ENCODE peak calls at places on chromosomes 13 and 19, in six cellular contexts. L, O, I, P, E and C are unnamed samples.

GRCh38 chr13:80363890-80364503 is 23.1 kb upstream of the SPRY2 start:
- DNase-seq in L (no peak), O (no peak), I (no peak), P (no peak), E (no peak), C (no peak)

GRCh38 chr19:14089662-14090508 is 666 bp downstream of the SAMD1 start:
- DNase-seq in L (peak; percentile 29), O (no peak), I (no peak), P (peak; percentile 71), E (peak; percentile 92), C (peak; percentile 88)

GRCh38 chr19:11437955-11438354 is 2.5 kb downstream of the PRKCSH start:
- DNase-seq in L (no peak), O (no peak), I (no peak), P (no peak), E (peak; percentile 85), C (no peak)

GRCh38 chr19:47523473-47523872 is 8.6 kb upstream of the NAPA start:
- DNase-seq in L (no peak), O (no peak), I (no peak), P (no peak), E (no peak), C (no peak)

GRCh38 chr13:40130871-40131636 is 475.6 kb downstream of the COG6 start:
- DNase-seq in L (no peak), O (peak; percentile 75), I (no peak), P (peak; percentile 56), E (no peak), C (no peak)

GRCh38 chr13:95915102-95915501 is 138.1 kb downstream of the UGGT2 start:
- DNase-seq in L (no peak), O (no peak), I (no peak), P (no peak), E (no peak), C (no peak)

GRCh38 chr13:112957295-112957677 is 11.7 kb upstream of the MCF2L start:
- DNase-seq in L (no peak), O (no peak), I (no peak), P (no peak), E (peak; percentile 31), C (no peak)

GRCh38 chr13:113220877-113221276 is 11.5 kb downstream of the CUL4A start:
- DNase-seq in L (no peak), O (no peak), I (no peak), P (peak; percentile 8), E (peak; percentile 12), C (peak; percentile 37)

GRCh38 chr13:80012281-80012680 is 328.6 kb downstream of the SPRY2 start:
- DNase-seq in L (no peak), O (no peak), I (no peak), P (no peak), E (no peak), C (no peak)

GRCh38 chr19:42553292-42554045 is 25.2 kb upstream of the CEACAM1 start:
- DNase-seq in L (no peak), O (no peak), I (no peak), P (peak; percentile 74), E (peak; percentile 75), C (peak; percentile 51)

GRCh38 chr13:37289212-37289935 is 183.9 kb upstream of the CSNK1A1L start:
- DNase-seq in L (no peak), O (no peak), I (no peak), P (no peak), E (no peak), C (no peak)

GRCh38 chr19:58305932-58306323 is 751 bp downstream of the ERVK3-1 start:
- DNase-seq in L (no peak), O (no peak), I (no peak), P (no peak), E (no peak), C (no peak)

GRCh38 chr19:36215276-36216171 is 618 bp downstream of the ZNF146 start:
- DNase-seq in L (no peak), O (no peak), I (no peak), P (peak; percentile 51), E (no peak), C (no peak)

GRCh38 chr19:47002106-47002766 is 17.4 kb upstream of the NPAS1 start:
- DNase-seq in L (no peak), O (no peak), I (no peak), P (no peak), E (no peak), C (no peak)

GRCh38 chr19:41958367-41959055 is 610 bp downstream of the RABAC1 start:
- DNase-seq in L (peak; percentile 75), O (peak; percentile 84), I (peak; percentile 59), P (peak; percentile 58), E (peak; percentile 97), C (peak; percentile 94)

GRCh38 chr19:19452241-19453128 is 47.0 kb downstream of the GATAD2A start:
- DNase-seq in L (no peak), O (no peak), I (no peak), P (no peak), E (no peak), C (no peak)

GRCh38 chr19:6187374-6187773 is 51.9 kb downstream of the ACSBG2 start:
- DNase-seq in L (no peak), O (no peak), I (no peak), P (no peak), E (no peak), C (no peak)

GRCh38 chr19:17703823-17704463 is 15.3 kb upstream of the MAP1S start:
- DNase-seq in L (peak; percentile 45), O (no peak), I (no peak), P (peak; percentile 23), E (peak; percentile 89), C (peak; percentile 89)

GRCh38 chr19:19106061-19106551 is 32.2 kb downstream of the TMEM161A start:
- DNase-seq in L (no peak), O (peak; percentile 36), I (no peak), P (no peak), E (no peak), C (no peak)

GRCh38 chr19:18507021-18507726 is 14.7 kb downstream of the ELL start:
- DNase-seq in L (peak; percentile 44), O (no peak), I (no peak), P (no peak), E (peak; percentile 72), C (no peak)

GRCh38 chr19:51227324-51227723 is 2.4 kb downstream of the CD33 start:
- DNase-seq in L (no peak), O (no peak), I (no peak), P (no peak), E (no peak), C (no peak)

GRCh38 chr19:4328243-4328990 is 10.2 kb downstream of the STAP2 start:
- DNase-seq in L (peak; percentile 91), O (peak; percentile 97), I (no peak), P (peak; percentile 51), E (peak; percentile 98), C (peak; percentile 96)

GRCh38 chr13:102845289-102845629 is 573 bp upstream of the ERCC5 start:
- DNase-seq in L (no peak), O (no peak), I (no peak), P (no peak), E (no peak), C (no peak)

GRCh38 chr19:803686-804418 is 6.6 kb downstream of the PTBP1 start:
- DNase-seq in L (no peak), O (no peak), I (no peak), P (no peak), E (no peak), C (no peak)

GRCh38 chr19:801861-802496 is 4.7 kb downstream of the PTBP1 start:
- DNase-seq in L (no peak), O (no peak), I (no peak), P (peak; percentile 69), E (no peak), C (peak; percentile 72)

GRCh38 chr19:801030-801860 is 4.0 kb downstream of the PTBP1 start:
- DNase-seq in L (no peak), O (peak; percentile 64), I (peak; percentile 55), P (no peak), E (no peak), C (peak; percentile 75)

GRCh38 chr19:802888-803561 is 5.8 kb downstream of the PTBP1 start:
- DNase-seq in L (no peak), O (no peak), I (no peak), P (no peak), E (no peak), C (no peak)

DNA sequence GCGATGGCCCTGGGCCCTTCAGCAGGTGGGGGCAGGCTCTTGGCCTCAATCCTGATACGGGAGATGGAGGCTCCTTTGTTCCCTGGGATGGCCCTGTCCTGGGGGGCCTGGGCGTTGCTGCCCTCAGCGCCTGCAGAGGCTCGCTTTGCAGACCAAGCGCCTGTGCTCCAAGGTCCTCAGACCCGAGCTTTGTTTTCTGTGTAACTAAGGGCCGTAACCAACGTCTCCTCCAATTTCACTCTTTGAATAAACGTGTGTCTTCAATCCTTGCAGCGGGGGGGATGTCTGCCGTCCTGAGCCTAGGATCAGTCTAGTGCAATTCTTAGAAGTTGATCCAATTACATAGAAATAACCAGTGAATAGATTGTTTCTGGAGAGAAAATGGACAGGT is 5.2 kb downstream of the PTBP1 start:
- DNase-seq in L (no peak), O (no peak), I (no peak), P (no peak), E (no peak), C (no peak)
- H3K4me1 ChIP-seq in L (peaks cover 57% of the 10 kb centered on the region), O (peaks cover 27% of the 10 kb centered on the region), I (peaks cover 37% of the 10 kb centered on the region), P (peaks cover 37% of the 10 kb centered on the region), E (peaks cover 95% of the 10 kb centered on the region), C (peaks cover 43% of the 10 kb centered on the region)

GRCh38 chr19:1815605-1816529 is 3.8 kb upstream of the ATP8B3 start:
- DNase-seq in L (no peak), O (no peak), I (no peak), P (no peak), E (peak; percentile 69), C (no peak)

GRCh38 chr19:1813837-1814217 is 1.8 kb upstream of the ATP8B3 start:
- DNase-seq in L (no peak), O (no peak), I (no peak), P (no peak), E (peak; percentile 73), C (no peak)

GRCh38 chr19:1813197-1813836 is 1.2 kb upstream of the ATP8B3 start:
- DNase-seq in L (no peak), O (peak; percentile 13), I (no peak), P (no peak), E (no peak), C (no peak)

GRCh38 chr19:1814833-1815604 is 2.9 kb upstream of the ATP8B3 start:
- DNase-seq in L (no peak), O (no peak), I (no peak), P (no peak), E (no peak), C (peak; percentile 68)

DNA sequence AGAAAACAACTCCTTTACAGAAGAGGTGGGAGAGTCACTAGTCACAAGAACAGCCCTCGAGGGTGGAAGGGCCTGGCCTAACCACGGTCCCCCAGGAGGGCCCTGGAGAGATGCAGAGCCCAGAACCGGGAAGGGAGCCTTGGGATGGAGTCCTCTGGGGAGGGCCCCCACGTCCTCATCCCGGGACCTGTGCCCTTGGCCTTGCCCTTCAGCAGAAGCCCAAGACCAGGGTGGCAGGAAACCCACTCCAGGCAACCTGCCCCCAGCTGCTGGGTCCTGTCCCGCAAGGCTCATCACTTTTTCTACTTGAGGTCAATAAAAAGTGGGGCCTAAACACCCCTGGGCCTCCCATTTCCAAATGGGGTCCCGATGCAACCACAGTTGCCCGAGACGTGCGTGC is 2.3 kb upstream of the ATP8B3 start:
- DNase-seq in L (no peak), O (no peak), I (no peak), P (no peak), E (peak; percentile 75), C (no peak)
- H3K27ac ChIP-seq in L (no peak overlapping the region), O (no peak overlapping the region), I (no peak overlapping the region), P (no peak overlapping the region), E (no peak overlapping the region), C (no peak overlapping the region)

GRCh38 chr19:1416014-1416841 is 8.8 kb downstream of the DAZAP1 start:
- DNase-seq in L (no peak), O (no peak), I (no peak), P (peak; percentile 40), E (no peak), C (no peak)
- H3K4me1 ChIP-seq in L (peaks cover 36% of the 10 kb centered on the region), O (peaks cover 11% of the 10 kb centered on the region), I (peaks cover 26% of the 10 kb centered on the region), P (peaks cover 55% of the 10 kb centered on the region), E (peaks cover 88% of the 10 kb centered on the region), C (peaks cover 44% of the 10 kb centered on the region)

GRCh38 chr19:45450042-45450380 is 17.8 kb upstream of the FOSB start:
- DNase-seq in L (peak; percentile 30), O (no peak), I (no peak), P (no peak), E (no peak), C (no peak)
- H3K27ac ChIP-seq in L (peak overlapping the region; percentile 99), O (peak overlapping the region; percentile 76), I (peak overlapping the region; percentile 71), P (peak overlapping the region; percentile 89), E (peak overlapping the region; percentile 88), C (peak overlapping the region; percentile 92)